ENCODE peak calls at places on chromosomes 3 and 15, in ten cellular contexts. F is mammary epithelial cell; B is cardiac muscle cell; X is activated B cell treated with CpG ODN at 0.5 μM for 24 hours; D is cardiac fibroblast; C is left ventricle myocardium inferior; T is PC-3; W is uterus; E is CD8-positive, alpha-beta T cell; Q is CD14-positive monocyte. R is an unnamed sample.

GRCh38 chr15:43370310-43370974 is 401 bp downstream of the ZSCAN29 start:
- DNase-seq in T (no peak), E (no peak), F (peak), B (peak), Q (no peak), X (no peak), W (no peak), D (peak), C (peak), R (no peak)

GRCh38 chr3:177547953-177548352 is 350.7 kb upstream of the TBL1XR1 start:
- DNase-seq in F (no peak), C (no peak), B (no peak), T (no peak), E (no peak), Q (no peak), W (no peak), D (no peak), X (no peak), R (no peak)

GRCh38 chr3:159627634-159628033 is 361.0 kb upstream of the IL12A start:
- DNase-seq in T (peak), C (no peak), X (no peak), E (no peak), W (no peak), B (no peak), Q (no peak), D (no peak), F (no peak), R (no peak)

GRCh38 chr3:123624302-123624701 is 39.4 kb upstream of the HACD2 start:
- DNase-seq in E (no peak), Q (no peak), W (no peak), T (peak), F (no peak), B (no peak), C (no peak), D (no peak), X (no peak), R (no peak)

GRCh38 chr3:195565716-195566115 is 18.0 kb downstream of the APOD start:
- DNase-seq in T (no peak), W (no peak), F (no peak), D (no peak), B (no peak), Q (no peak), E (no peak), X (no peak), C (no peak), R (no peak)

GRCh38 chr15:29699791-29700190 is 122.5 kb downstream of the TJP1 start:
- DNase-seq in C (no peak), B (no peak), W (no peak), Q (no peak), X (no peak), D (no peak), T (no peak), E (no peak), F (no peak), R (no peak)

GRCh38 chr3:42601898-42602581 is 1.6 kb downstream of the NKTR start:
- DNase-seq in X (no peak), F (peak), Q (no peak), T (peak), B (no peak), D (peak), E (no peak), C (no peak), W (no peak), R (peak)

GRCh38 chr3:127606086-127606805 is 8.0 kb downstream of the MCM2 start:
- DNase-seq in C (no peak), Q (no peak), E (no peak), B (no peak), T (no peak), X (no peak), D (no peak), F (no peak), W (no peak), R (no peak)

GRCh38 chr3:151003024-151003771 is 30.7 kb upstream of the CLRN1 start:
- DNase-seq in D (peak), Q (no peak), X (no peak), W (no peak), C (no peak), T (peak), B (no peak), F (peak), E (no peak), R (peak)

GRCh38 chr3:42714151-42714852 is 11.7 kb upstream of the HHATL start:
- DNase-seq in X (no peak), C (no peak), Q (no peak), E (no peak), W (no peak), D (no peak), F (no peak), B (no peak), T (no peak), R (no peak)

GRCh38 chr15:38536201-38536676 is 28.4 kb downstream of the RASGRP1 start:
- DNase-seq in W (peak), C (peak), B (peak), E (no peak), D (peak), T (no peak), X (no peak), Q (no peak), F (no peak), R (no peak)

GRCh38 chr3:139982404-139982803 is 47.4 kb downstream of the CLSTN2 start:
- DNase-seq in X (no peak), D (peak), E (no peak), Q (no peak), T (no peak), F (no peak), B (peak), C (no peak), W (no peak), R (no peak)

GRCh38 chr3:46667657-46668056 is 25.8 kb downstream of the ALS2CL start:
- DNase-seq in C (no peak), E (no peak), B (no peak), Q (no peak), F (no peak), W (no peak), X (no peak), D (no peak), T (no peak), R (no peak)

GRCh38 chr15:39591896-39592315 is 11.0 kb downstream of the THBS1 start:
- DNase-seq in C (no peak), X (no peak), F (no peak), D (no peak), T (no peak), E (no peak), Q (no peak), W (no peak), B (peak), R (no peak)

GRCh38 chr3:143090486-143090885 is 29.1 kb upstream of the CHST2 start:
- DNase-seq in W (no peak), C (peak), B (no peak), Q (no peak), E (no peak), F (no peak), T (no peak), X (no peak), D (no peak), R (no peak)

GRCh38 chr3:171932153-171932567 is 89.0 kb downstream of the TMEM212 start:
- DNase-seq in Q (no peak), C (no peak), W (no peak), T (no peak), X (no peak), E (no peak), F (no peak), B (no peak), D (no peak), R (no peak)

GRCh38 chr3:191361456-191361855 is 31.1 kb upstream of the UTS2B start:
- DNase-seq in T (no peak), Q (no peak), F (no peak), X (no peak), C (no peak), D (no peak), E (no peak), W (no peak), B (no peak), R (no peak)

GRCh38 chr3:175818811-175819464 is 959.8 kb downstream of the NAALADL2 start:
- DNase-seq in X (no peak), Q (no peak), F (peak), D (no peak), C (no peak), T (peak), W (no peak), B (no peak), E (no peak), R (no peak)

GRCh38 chr3:140204271-140204984 is 269.4 kb downstream of the CLSTN2 start:
- DNase-seq in T (no peak), C (no peak), D (no peak), Q (no peak), E (no peak), B (no peak), X (no peak), W (no peak), F (no peak), R (no peak)

GRCh38 chr3:103511891-103512290 is 1077.1 kb downstream of the ZPLD1 start:
- DNase-seq in F (no peak), B (no peak), C (no peak), E (no peak), T (no peak), W (no peak), D (no peak), Q (no peak), X (no peak), R (no peak)

GRCh38 chr3:175433026-175433668 is 574.0 kb downstream of the NAALADL2 start:
- DNase-seq in D (peak), Q (no peak), W (no peak), F (peak), B (peak), X (no peak), E (no peak), T (peak), C (no peak), R (no peak)

GRCh38 chr15:48647963-48648362 is 2.5 kb upstream of the FBN1 start:
- DNase-seq in X (no peak), E (no peak), T (peak), D (peak), F (no peak), W (no peak), B (peak), Q (no peak), C (no peak), R (peak)
- TF ChIP-seq CTCF in X (no peak), E (no peak), T (no peak), D (peak), F (no peak), W (no peak), B (peak), Q (no peak), C (peak), R (no peak)

GRCh38 chr3:23368731-23369130 is 165.6 kb downstream of the UBE2E2 start:
- DNase-seq in D (no peak), E (no peak), X (no peak), Q (no peak), B (no peak), F (no peak), W (no peak), T (no peak), C (no peak), R (no peak)

GRCh38 chr3:23376516-23377248 is 173.6 kb downstream of the UBE2E2 start:
- DNase-seq in X (no peak), E (no peak), T (no peak), B (no peak), C (no peak), W (no peak), D (no peak), Q (no peak), F (no peak), R (no peak)

GRCh38 chr3:23377928-23378672 is 175.0 kb downstream of the UBE2E2 start:
- DNase-seq in F (no peak), Q (no peak), E (no peak), W (no peak), B (no peak), X (no peak), D (no peak), C (no peak), T (no peak), R (no peak)

GRCh38 chr3:23372296-23372695 is 169.2 kb downstream of the UBE2E2 start:
- DNase-seq in D (peak), C (no peak), F (no peak), W (no peak), T (no peak), E (no peak), B (peak), Q (no peak), X (no peak), R (no peak)
- TF ChIP-seq CTCF in D (no peak), C (peak), F (no peak), W (no peak), T (no peak), E (no peak), B (no peak), Q (no peak), X (no peak), R (no peak)

DNA sequence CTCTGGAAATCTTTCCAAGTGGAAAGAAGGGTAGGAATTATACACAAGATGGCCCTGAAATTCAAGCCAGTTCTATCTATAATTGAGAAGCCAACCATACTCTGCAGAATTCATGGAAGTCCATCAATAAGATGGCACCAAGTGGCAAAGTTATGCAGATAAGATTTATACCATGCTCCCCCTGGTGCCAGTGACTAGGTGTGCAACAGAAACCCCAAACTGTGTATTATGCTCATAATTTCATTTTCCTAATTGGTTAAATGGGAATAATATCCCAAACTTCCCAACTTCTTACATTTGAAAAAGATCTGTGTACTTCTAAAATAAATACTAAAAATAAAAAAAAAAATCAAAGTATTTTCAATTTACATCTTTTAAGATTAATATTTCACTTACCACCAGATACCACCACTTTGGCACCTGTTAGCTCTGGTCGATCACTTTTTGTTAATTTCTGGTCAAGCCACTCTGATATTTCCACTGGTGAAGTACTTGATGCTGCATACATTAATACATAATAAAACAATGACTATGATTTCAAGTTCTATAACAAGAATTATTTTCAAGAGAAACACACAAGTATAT is 25.9 kb downstream of the ETFA start:
- DNase-seq in W (no peak), B (peak), Q (no peak), C (no peak), D (peak), T (peak), E (no peak), F (peak), X (no peak), R (peak)
- TF ChIP-seq CTCF in W (no peak), B (peak), Q (peak), C (peak), D (peak), T (peak), E (peak), F (peak), X (no peak), R (peak)

DNA sequence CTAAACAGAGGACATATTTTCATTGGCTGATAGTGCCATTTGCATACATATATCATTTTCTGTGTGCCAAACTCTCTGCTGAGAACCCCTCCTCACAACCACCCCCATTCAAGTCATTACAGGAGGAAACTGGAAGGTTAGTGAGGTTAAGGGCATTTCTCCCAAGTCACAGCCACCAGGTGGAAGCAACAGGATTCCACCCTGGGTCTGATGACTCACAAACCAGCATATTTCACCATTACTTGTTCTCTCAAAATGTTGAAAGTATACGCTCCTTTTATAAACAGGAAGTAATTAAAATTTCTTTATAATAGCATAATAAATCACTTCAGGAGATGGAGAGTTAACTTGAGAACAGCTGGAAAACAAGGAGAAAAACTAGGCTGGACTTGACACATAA is 398.6 kb upstream of the WNT5A start:
- DNase-seq in Q (no peak), B (peak), D (peak), W (no peak), X (no peak), E (no peak), C (no peak), F (peak), T (peak), R (peak)
- TF ChIP-seq CTCF in Q (no peak), B (no peak), D (peak), W (no peak), X (no peak), E (no peak), C (no peak), F (peak), T (peak), R (peak)

DNA sequence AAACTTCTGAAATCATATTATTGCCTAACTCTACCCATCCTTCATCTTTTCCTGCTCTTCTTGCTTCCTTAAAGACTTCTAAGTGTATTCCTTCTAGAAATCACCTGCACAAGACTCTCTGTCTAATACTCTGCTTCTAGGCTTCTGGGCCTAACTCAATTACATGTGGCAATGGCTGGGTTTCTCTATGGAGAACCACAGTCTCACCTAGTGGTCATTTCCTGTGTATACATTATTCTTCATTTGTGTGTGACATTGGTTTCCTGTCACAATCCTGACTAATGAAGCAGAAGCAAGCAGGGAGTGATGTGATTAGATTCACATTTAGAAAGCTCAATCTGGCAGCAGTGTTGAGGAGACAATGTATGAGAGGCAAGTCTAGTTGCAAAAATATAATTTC is 16.9 kb upstream of the CLDN1 start:
- DNase-seq in F (peak), T (peak), X (no peak), B (peak), W (no peak), C (no peak), D (peak), Q (no peak), E (no peak), R (peak)
- TF ChIP-seq CTCF in F (peak), T (peak), X (no peak), B (no peak), W (no peak), C (peak), D (peak), Q (no peak), E (no peak), R (peak)

GRCh38 chr3:180684807-180685206 is 5.5 kb upstream of the CCDC39 start:
- DNase-seq in D (no peak), F (no peak), C (no peak), E (no peak), Q (no peak), B (no peak), W (no peak), T (no peak), X (no peak), R (no peak)
- TF ChIP-seq CTCF in D (no peak), F (no peak), C (no peak), E (no peak), Q (no peak), B (no peak), W (no peak), T (no peak), X (no peak), R (no peak)

R was measured in MCF 10A.